ENCODE peak calls at places on chromosome 9, in nine cellular contexts. P is A549; Y is fibroblast of lung; C is PC-9; J is CD8-positive, alpha-beta T cell; Q is uterus; S is tibial artery; G is choroid plexus epithelial cell; R is body of pancreas. I is an unnamed sample.

GRCh38 chr9:86534572-86535258 is 180.5 kb upstream of the TUT7 start:
- DNase-seq in J (no peak), Q (no peak), R (no peak), P (no peak), Y (peak; percentile 92), S (no peak), G (peak; percentile 74), C (no peak), I (peak; percentile 84)

GRCh38 chr9:129208191-129209091 is 30.4 kb upstream of the IER5L start:
- DNase-seq in G (no peak), S (no peak), Q (no peak), J (peak; percentile 58), P (no peak), R (no peak), Y (no peak), C (no peak), I (no peak)

GRCh38 chr9:126671381-126671831 is 57.7 kb downstream of the LMX1B start:
- DNase-seq in S (no peak), J (no peak), C (no peak), P (no peak), Y (no peak), R (no peak), Q (no peak), G (peak; percentile 7), I (peak; percentile 17)

GRCh38 chr9:567128-567745 is 274.3 kb upstream of the DMRT1 start:
- DNase-seq in Q (no peak), P (no peak), G (no peak), Y (no peak), S (no peak), C (no peak), R (no peak), J (no peak), I (no peak)

GRCh38 chr9:135045264-135046155 is 42.0 kb upstream of the OLFM1 start:
- DNase-seq in G (no peak), J (no peak), Y (no peak), R (no peak), P (no peak), C (no peak), Q (no peak), S (peak; percentile 55), I (no peak)

GRCh38 chr9:7246917-7247538 is 489.3 kb downstream of the KDM4C start:
- DNase-seq in R (no peak), Q (no peak), G (no peak), J (no peak), S (no peak), Y (peak; percentile 8), C (no peak), P (no peak), I (no peak)

GRCh38 chr9:126226991-126227937 is 99.4 kb upstream of the MVB12B start:
- DNase-seq in G (no peak), P (no peak), R (no peak), Y (no peak), C (no peak), J (no peak), Q (no peak), S (peak; percentile 48), I (no peak)

GRCh38 chr9:114729706-114730105 is 47.7 kb upstream of the TEX48 start:
- DNase-seq in S (no peak), R (no peak), G (no peak), C (no peak), P (no peak), Y (no peak), J (no peak), Q (no peak), I (no peak)

GRCh38 chr9:119164716-119165115 is 204.5 kb downstream of the BRINP1 start:
- DNase-seq in P (no peak), C (no peak), J (no peak), S (no peak), G (no peak), R (no peak), Y (no peak), Q (no peak), I (no peak)

GRCh38 chr9:87556039-87556438 is 58.4 kb downstream of the DAPK1 start:
- DNase-seq in Y (no peak), C (no peak), R (no peak), Q (no peak), S (no peak), J (no peak), P (no peak), G (no peak), I (no peak)

GRCh38 chr9:96852676-96853075 is 1.6 kb downstream of the ZNF782 start:
- DNase-seq in Y (no peak), Q (no peak), G (no peak), R (no peak), S (no peak), C (no peak), P (no peak), J (no peak), I (no peak)

GRCh38 chr9:17116400-17116837 is 18.4 kb upstream of the CNTLN start:
- DNase-seq in C (no peak), S (no peak), Q (no peak), R (no peak), G (peak; percentile 67), P (peak; percentile 52), J (no peak), Y (peak; percentile 68), I (peak; percentile 62)

GRCh38 chr9:120714846-120715231 is 569 bp upstream of the MEGF9 start:
- DNase-seq in P (no peak), R (no peak), Y (no peak), C (no peak), G (no peak), S (no peak), J (no peak), Q (no peak), I (no peak)
- H3K4me3 ChIP-seq in P (peak overlapping the region; percentile 86), R (peak overlapping the region; percentile 81), Y (peak overlapping the region; percentile 69), C (peak overlapping the region; percentile 75), G (peak overlapping the region; percentile 79), S (peak overlapping the region; percentile 87), J (peak overlapping the region; percentile 92), Q (peak overlapping the region; percentile 82), I (peak overlapping the region; percentile 70)

GRCh38 chr9:133132174-133132573 is 11.1 kb upstream of the RALGDS start:
- DNase-seq in R (no peak), P (no peak), C (no peak), J (no peak), Y (no peak), S (no peak), Q (no peak), G (no peak), I (no peak)

GRCh38 chr9:133135193-133135745 is 14.2 kb upstream of the RALGDS start:
- DNase-seq in Q (peak; percentile 77), R (peak; percentile 64), P (peak; percentile 87), G (peak; percentile 64), Y (peak; percentile 69), S (no peak), J (no peak), C (peak; percentile 100), I (peak; percentile 81)

GRCh38 chr9:133134419-133135190 is 13.6 kb upstream of the RALGDS start:
- DNase-seq in Y (no peak), R (no peak), P (no peak), G (no peak), J (no peak), Q (no peak), C (no peak), S (no peak), I (no peak)

GRCh38 chr9:133131506-133131905 is 10.5 kb upstream of the RALGDS start:
- DNase-seq in S (no peak), P (no peak), C (no peak), J (no peak), R (no peak), Y (no peak), Q (no peak), G (no peak), I (no peak)

DNA sequence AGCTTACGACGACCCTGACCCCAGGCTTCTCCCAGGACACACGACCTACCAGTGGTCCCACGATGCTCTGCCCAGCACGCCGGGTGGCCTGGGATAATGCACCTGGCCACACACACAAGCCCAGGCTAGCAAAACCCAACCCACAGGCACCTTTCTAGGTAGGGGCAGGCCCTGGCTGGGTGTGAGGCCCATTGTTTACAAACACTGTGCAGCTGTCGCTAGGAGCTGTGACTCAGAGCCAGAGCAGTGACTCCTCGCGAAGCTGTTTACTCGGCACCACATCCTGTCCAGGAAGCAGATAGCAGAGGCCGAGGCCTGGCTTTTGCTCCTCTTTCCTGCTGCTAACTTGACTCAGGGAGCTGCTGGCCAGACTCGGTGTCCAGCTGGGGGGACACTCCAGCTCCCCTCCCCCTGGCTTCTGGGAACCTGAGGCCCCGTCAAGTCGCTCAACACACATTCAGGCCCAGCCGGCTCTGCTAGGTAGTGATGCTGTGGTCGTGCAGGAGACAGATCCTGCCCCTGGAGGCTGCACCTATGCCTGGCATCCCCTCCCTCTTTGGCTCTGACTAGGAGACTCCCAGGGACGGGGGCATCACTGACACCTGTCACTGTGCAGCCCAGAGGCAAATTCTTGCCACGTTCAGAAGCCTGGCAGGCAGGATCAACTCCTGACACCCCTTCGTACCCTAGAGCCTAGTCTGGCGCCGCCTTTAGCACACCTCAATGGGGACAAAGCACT is 12.8 kb upstream of the RALGDS start:
- DNase-seq in Q (peak; percentile 88), Y (peak; percentile 90), J (peak; percentile 85), G (peak; percentile 95), P (peak; percentile 95), C (peak; percentile 97), R (peak; percentile 97), S (peak; percentile 89), I (peak; percentile 96)
- H3K4me3 ChIP-seq in Q (no peak overlapping the region), Y (no peak overlapping the region), J (no peak overlapping the region), G (no peak overlapping the region), P (no peak overlapping the region), C (no peak overlapping the region), R (no peak overlapping the region), S (no peak overlapping the region), I (no peak overlapping the region)

GRCh38 chr9:110142868-110143866 is 64.8 kb downstream of the C9orf152 start:
- DNase-seq in G (peak; percentile 43), P (peak; percentile 51), J (no peak), R (no peak), C (no peak), S (no peak), Y (no peak), Q (no peak), I (no peak)
- H3K4me3 ChIP-seq in G (no peak overlapping the region), P (no peak overlapping the region), J (no peak overlapping the region), R (no peak overlapping the region), C (no peak overlapping the region), S (no peak overlapping the region), Y (no peak overlapping the region), Q (no peak overlapping the region), I (no peak overlapping the region)

DNA sequence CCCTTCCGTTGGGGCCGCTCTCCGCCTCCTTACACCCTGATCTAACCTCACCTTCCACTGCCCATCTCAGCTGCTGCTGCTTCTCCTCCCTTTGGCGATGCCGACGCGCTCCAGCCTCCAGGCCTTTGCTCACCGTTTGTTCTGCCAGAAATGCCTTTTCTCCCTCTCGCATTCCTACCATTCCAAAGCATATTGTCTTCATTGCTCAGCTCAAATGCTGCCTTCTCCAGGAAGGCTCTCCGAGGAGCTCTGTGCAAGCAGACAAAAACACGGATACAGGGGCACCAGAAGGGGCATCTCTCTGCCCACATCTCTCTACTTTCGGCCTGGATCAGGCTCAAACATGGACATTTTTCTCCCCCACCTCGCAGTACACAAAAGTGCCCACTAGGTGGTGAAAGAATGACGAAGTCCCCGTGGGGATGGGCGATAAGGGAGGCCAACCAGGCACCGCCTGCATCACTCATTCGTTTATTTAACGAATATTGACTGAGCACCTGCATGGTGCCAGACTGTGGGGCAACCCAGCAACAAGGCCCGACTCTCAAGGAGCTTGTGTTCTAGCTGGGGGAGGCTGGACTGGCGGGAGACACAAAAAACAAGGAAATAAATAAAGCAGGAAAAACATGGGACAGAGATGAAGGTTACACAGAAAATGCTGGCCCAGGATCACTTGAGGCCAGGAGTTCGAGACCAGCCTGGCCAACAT is 7.3 kb upstream of the GRHPR start:
- DNase-seq in S (peak; percentile 74), J (peak; percentile 64), R (peak; percentile 89), Q (peak; percentile 65), P (peak; percentile 87), G (peak; percentile 77), Y (peak; percentile 69), C (peak; percentile 70), I (peak; percentile 67)
- H3K4me3 ChIP-seq in S (no peak overlapping the region), J (no peak overlapping the region), R (no peak overlapping the region), Q (no peak overlapping the region), P (no peak overlapping the region), G (peak overlapping the region; percentile 26), Y (no peak overlapping the region), C (no peak overlapping the region), I (no peak overlapping the region)

I was measured in fibroblast of villous mesenchyme.